ENCODE peak calls at places on chromosomes 3 and 15, in seven cellular contexts. L is right atrium auricular region; Y is nephron progenitor cell; E is naive thymus-derived CD8-positive, alpha-beta T cell; B is A172; G is cardiac muscle cell; V is GM23338. H is an unnamed sample.

GRCh38 chr15:90934949-90935751 is at the start of gene UNC45A:
- DNase-seq in L (peak; percentile 88), Y (peak; percentile 97), E (peak; percentile 98), B (peak; percentile 66), G (peak; percentile 92), V (peak; percentile 97), H (peak; percentile 88)

GRCh38 chr15:66592505-66593218 is 26.9 kb upstream of the LCTL start:
- DNase-seq in L (no peak), Y (no peak), E (no peak), B (no peak), G (peak; percentile 79), V (no peak), H (no peak)

GRCh38 chr3:42762046-42762724 is 10.9 kb downstream of the CCDC13 start:
- DNase-seq in L (peak; percentile 52), Y (no peak), E (no peak), B (no peak), G (no peak), V (no peak), H (no peak)

GRCh38 chr15:80530737-80531365 is 126.7 kb downstream of the ARNT2 start:
- DNase-seq in L (no peak), Y (no peak), E (no peak), B (no peak), G (no peak), V (no peak), H (peak; percentile 61)

GRCh38 chr3:158531334-158531733 is 39.7 kb upstream of the MLF1 start:
- DNase-seq in L (no peak), Y (no peak), E (no peak), B (no peak), G (peak; percentile 4), V (no peak), H (no peak)

GRCh38 chr3:37125702-37126101 is 48.7 kb downstream of the LRRFIP2 start:
- DNase-seq in L (no peak), Y (no peak), E (no peak), B (no peak), G (no peak), V (no peak), H (no peak)

GRCh38 chr3:57335273-57335938 is 42.9 kb upstream of the ASB14 start:
- DNase-seq in L (no peak), Y (no peak), E (no peak), B (no peak), G (no peak), V (no peak), H (no peak)

GRCh38 chr15:54083501-54083900 is 105.3 kb downstream of the UNC13C start:
- DNase-seq in L (no peak), Y (no peak), E (no peak), B (no peak), G (no peak), V (no peak), H (no peak)

GRCh38 chr3:40096561-40097506 is 212.7 kb upstream of the EIF1B start:
- DNase-seq in L (no peak), Y (no peak), E (no peak), B (no peak), G (no peak), V (no peak), H (peak; percentile 33)

GRCh38 chr3:192326656-192327055 is 400.7 kb downstream of the FGF12 start:
- DNase-seq in L (no peak), Y (no peak), E (no peak), B (no peak), G (no peak), V (no peak), H (no peak)

GRCh38 chr15:72474466-72474911 is 359 bp downstream of the ARIH1 start:
- DNase-seq in L (no peak), Y (peak; percentile 65), E (no peak), B (no peak), G (peak; percentile 42), V (no peak), H (no peak)

GRCh38 chr3:160196511-160197104 is 28.6 kb upstream of the C3orf80 start:
- DNase-seq in L (peak; percentile 87), Y (no peak), E (no peak), B (no peak), G (no peak), V (no peak), H (no peak)

GRCh38 chr3:135784557-135784956 is 181.0 kb upstream of the PPP2R3A start:
- DNase-seq in L (no peak), Y (no peak), E (no peak), B (no peak), G (no peak), V (no peak), H (no peak)

H was measured in EH.